ENCODE peak calls at places on chromosomes 4 and X, in ten cellular contexts. One of them, this sample, is unnamed.

GRCh38 chrX:134023851-134024281 is 38.5 kb upstream of the GPC3 start:
- DNase-seq in right lobe of liver: no peak
- DNase-seq in endothelial cell of umbilical vein: no peak
- DNase-seq in IMR-90: no peak
- DNase-seq in endothelial cell: no peak
- DNase-seq in epithelial cell of esophagus: no peak
- DNase-seq in left lung: no peak
- DNase-seq in GM13977: no peak
- DNase-seq in fibroblast of pulmonary artery: peak
- DNase-seq in colonic mucosa: no peak
- DNase-seq in this sample: no peak

GRCh38 chrX:114964374-114964773 is 53.0 kb downstream of the IL13RA2 start:
- DNase-seq in left lung: no peak
- DNase-seq in right lobe of liver: no peak
- DNase-seq in GM13977: no peak
- DNase-seq in endothelial cell: no peak
- DNase-seq in colonic mucosa: no peak
- DNase-seq in fibroblast of pulmonary artery: peak
- DNase-seq in IMR-90: no peak
- DNase-seq in epithelial cell of esophagus: no peak
- DNase-seq in endothelial cell of umbilical vein: no peak
- DNase-seq in this sample: no peak

GRCh38 chr4:100428051-100428450 is 89.8 kb downstream of the EMCN start:
- DNase-seq in fibroblast of pulmonary artery: peak
- DNase-seq in GM13977: no peak
- DNase-seq in left lung: peak
- DNase-seq in right lobe of liver: no peak
- DNase-seq in epithelial cell of esophagus: peak
- DNase-seq in endothelial cell of umbilical vein: peak
- DNase-seq in endothelial cell: no peak
- DNase-seq in IMR-90: peak
- DNase-seq in colonic mucosa: no peak
- DNase-seq in this sample: no peak

GRCh38 chrX:153781428-153782047 is 697 bp downstream of the SRPK3 start:
- DNase-seq in left lung: no peak
- DNase-seq in right lobe of liver: no peak
- DNase-seq in endothelial cell of umbilical vein: no peak
- DNase-seq in fibroblast of pulmonary artery: no peak
- DNase-seq in epithelial cell of esophagus: no peak
- DNase-seq in endothelial cell: no peak
- DNase-seq in IMR-90: no peak
- DNase-seq in colonic mucosa: no peak
- DNase-seq in GM13977: no peak
- DNase-seq in this sample: no peak

GRCh38 chr4:54213812-54214211 is 15.3 kb upstream of the PDGFRA start:
- DNase-seq in right lobe of liver: no peak
- DNase-seq in IMR-90: no peak
- DNase-seq in epithelial cell of esophagus: peak
- DNase-seq in colonic mucosa: no peak
- DNase-seq in left lung: no peak
- DNase-seq in GM13977: no peak
- DNase-seq in fibroblast of pulmonary artery: peak
- DNase-seq in endothelial cell of umbilical vein: no peak
- DNase-seq in endothelial cell: no peak
- DNase-seq in this sample: no peak

GRCh38 chrX:53456254-53456653 is 22.1 kb upstream of the HSD17B10 start:
- DNase-seq in epithelial cell of esophagus: peak
- DNase-seq in left lung: no peak
- DNase-seq in right lobe of liver: no peak
- DNase-seq in endothelial cell: no peak
- DNase-seq in colonic mucosa: no peak
- DNase-seq in GM13977: no peak
- DNase-seq in IMR-90: peak
- DNase-seq in fibroblast of pulmonary artery: no peak
- DNase-seq in endothelial cell of umbilical vein: no peak
- DNase-seq in this sample: no peak

GRCh38 chr4:60682901-60683300 is 517.2 kb upstream of the ADGRL3 start:
- DNase-seq in right lobe of liver: no peak
- DNase-seq in colonic mucosa: no peak
- DNase-seq in fibroblast of pulmonary artery: peak
- DNase-seq in IMR-90: peak
- DNase-seq in GM13977: no peak
- DNase-seq in endothelial cell: no peak
- DNase-seq in endothelial cell of umbilical vein: no peak
- DNase-seq in epithelial cell of esophagus: no peak
- DNase-seq in left lung: no peak
- DNase-seq in this sample: no peak

GRCh38 chr4:890036-890695 is 42.0 kb downstream of the GAK start:
- DNase-seq in epithelial cell of esophagus: no peak
- DNase-seq in endothelial cell of umbilical vein: no peak
- DNase-seq in fibroblast of pulmonary artery: no peak
- DNase-seq in colonic mucosa: no peak
- DNase-seq in right lobe of liver: no peak
- DNase-seq in endothelial cell: no peak
- DNase-seq in GM13977: no peak
- DNase-seq in IMR-90: no peak
- DNase-seq in left lung: no peak
- DNase-seq in this sample: no peak

GRCh38 chrX:115592997-115593734 is 32.2 kb downstream of the PLS3 start:
- DNase-seq in endothelial cell of umbilical vein: peak
- DNase-seq in fibroblast of pulmonary artery: peak
- DNase-seq in colonic mucosa: no peak
- DNase-seq in endothelial cell: no peak
- DNase-seq in left lung: no peak
- DNase-seq in right lobe of liver: no peak
- DNase-seq in epithelial cell of esophagus: peak
- DNase-seq in GM13977: no peak
- DNase-seq in IMR-90: peak
- DNase-seq in this sample: no peak

GRCh38 chr4:24659241-24659961 is 75.0 kb upstream of the DHX15 start:
- DNase-seq in endothelial cell of umbilical vein: no peak
- DNase-seq in left lung: no peak
- DNase-seq in epithelial cell of esophagus: peak
- DNase-seq in endothelial cell: no peak
- DNase-seq in fibroblast of pulmonary artery: peak
- DNase-seq in colonic mucosa: peak
- DNase-seq in right lobe of liver: no peak
- DNase-seq in IMR-90: no peak
- DNase-seq in GM13977: no peak
- DNase-seq in this sample: no peak

GRCh38 chrX:66766318-66766717 is 127.4 kb upstream of the EDA2R start:
- DNase-seq in right lobe of liver: no peak
- DNase-seq in fibroblast of pulmonary artery: no peak
- DNase-seq in endothelial cell: no peak
- DNase-seq in IMR-90: no peak
- DNase-seq in left lung: no peak
- DNase-seq in colonic mucosa: no peak
- DNase-seq in epithelial cell of esophagus: no peak
- DNase-seq in endothelial cell of umbilical vein: no peak
- DNase-seq in GM13977: no peak
- DNase-seq in this sample: no peak

GRCh38 chrX:66756717-66757116 is 117.8 kb upstream of the EDA2R start:
- DNase-seq in endothelial cell of umbilical vein: no peak
- DNase-seq in right lobe of liver: no peak
- DNase-seq in IMR-90: no peak
- DNase-seq in GM13977: no peak
- DNase-seq in endothelial cell: no peak
- DNase-seq in epithelial cell of esophagus: no peak
- DNase-seq in colonic mucosa: no peak
- DNase-seq in fibroblast of pulmonary artery: no peak
- DNase-seq in left lung: no peak
- DNase-seq in this sample: no peak

GRCh38 chrX:66760648-66761047 is 121.8 kb upstream of the EDA2R start:
- DNase-seq in epithelial cell of esophagus: no peak
- DNase-seq in fibroblast of pulmonary artery: peak
- DNase-seq in endothelial cell of umbilical vein: peak
- DNase-seq in GM13977: no peak
- DNase-seq in colonic mucosa: no peak
- DNase-seq in IMR-90: no peak
- DNase-seq in right lobe of liver: no peak
- DNase-seq in left lung: no peak
- DNase-seq in endothelial cell: no peak
- DNase-seq in this sample: no peak
- TF ChIP-seq CTCF in epithelial cell of esophagus: no peak
- TF ChIP-seq CTCF in fibroblast of pulmonary artery: no peak
- TF ChIP-seq CTCF in endothelial cell of umbilical vein: no peak
- TF ChIP-seq CTCF in GM13977: peak
- TF ChIP-seq CTCF in colonic mucosa: no peak
- TF ChIP-seq CTCF in IMR-90: no peak
- TF ChIP-seq CTCF in right lobe of liver: peak
- TF ChIP-seq CTCF in left lung: no peak
- TF ChIP-seq CTCF in endothelial cell: no peak
- TF ChIP-seq CTCF in this sample: peak

DNA sequence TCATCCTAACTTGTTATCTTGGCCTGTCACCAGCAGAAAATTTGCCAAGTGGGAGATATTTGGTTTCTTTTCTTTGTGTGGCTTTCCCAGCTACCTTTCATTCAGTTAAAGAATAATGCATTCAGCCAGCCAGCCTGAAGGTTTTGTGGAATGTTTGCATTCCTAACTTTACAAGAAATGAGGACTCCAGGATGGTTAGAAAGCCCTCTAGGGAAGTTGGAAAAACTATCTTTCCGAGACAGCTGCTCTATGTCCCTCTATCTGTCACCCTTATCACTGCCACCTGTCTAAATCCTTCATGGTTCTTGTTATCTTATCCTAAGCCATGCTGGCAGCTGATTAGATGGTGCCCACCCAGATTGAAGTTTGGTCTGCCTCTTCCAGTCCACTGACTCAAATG is 384.2 kb downstream of the SH3BGRL start:
- DNase-seq in endothelial cell of umbilical vein: no peak
- DNase-seq in epithelial cell of esophagus: no peak
- DNase-seq in colonic mucosa: no peak
- DNase-seq in left lung: no peak
- DNase-seq in endothelial cell: no peak
- DNase-seq in GM13977: no peak
- DNase-seq in IMR-90: no peak
- DNase-seq in right lobe of liver: no peak
- DNase-seq in fibroblast of pulmonary artery: no peak
- DNase-seq in this sample: no peak
- TF ChIP-seq CTCF in endothelial cell of umbilical vein: no peak
- TF ChIP-seq CTCF in epithelial cell of esophagus: no peak
- TF ChIP-seq CTCF in colonic mucosa: no peak
- TF ChIP-seq CTCF in left lung: no peak
- TF ChIP-seq CTCF in endothelial cell: no peak
- TF ChIP-seq CTCF in GM13977: no peak
- TF ChIP-seq CTCF in IMR-90: no peak
- TF ChIP-seq CTCF in right lobe of liver: no peak
- TF ChIP-seq CTCF in fibroblast of pulmonary artery: no peak
- TF ChIP-seq CTCF in this sample: no peak

DNA sequence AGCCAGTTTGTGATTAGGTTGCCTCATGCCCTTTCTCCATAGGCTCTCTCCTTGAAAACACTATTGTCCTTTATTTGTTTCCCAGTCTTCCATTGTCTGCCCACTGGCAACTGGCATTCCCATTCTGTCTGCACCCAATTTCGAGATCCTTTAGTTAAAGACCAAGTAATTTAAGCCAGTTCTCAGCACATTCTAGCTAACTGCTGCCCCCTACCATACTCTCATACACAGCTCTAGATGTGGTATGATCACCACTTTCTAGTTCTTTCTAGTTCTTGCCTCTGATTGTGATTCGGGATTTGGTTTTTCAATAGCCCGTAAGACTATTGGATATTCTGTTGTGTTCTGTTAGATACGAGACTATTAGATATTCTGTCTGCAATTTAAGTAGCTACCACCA is 135.8 kb upstream of the TRPC5 start:
- DNase-seq in fibroblast of pulmonary artery: no peak
- DNase-seq in right lobe of liver: no peak
- DNase-seq in colonic mucosa: no peak
- DNase-seq in GM13977: no peak
- DNase-seq in IMR-90: no peak
- DNase-seq in endothelial cell: no peak
- DNase-seq in epithelial cell of esophagus: no peak
- DNase-seq in left lung: no peak
- DNase-seq in endothelial cell of umbilical vein: no peak
- DNase-seq in this sample: no peak
- TF ChIP-seq CTCF in fibroblast of pulmonary artery: no peak
- TF ChIP-seq CTCF in right lobe of liver: no peak
- TF ChIP-seq CTCF in colonic mucosa: no peak
- TF ChIP-seq CTCF in GM13977: no peak
- TF ChIP-seq CTCF in IMR-90: no peak
- TF ChIP-seq CTCF in endothelial cell: no peak
- TF ChIP-seq CTCF in epithelial cell of esophagus: no peak
- TF ChIP-seq CTCF in left lung: no peak
- TF ChIP-seq CTCF in endothelial cell of umbilical vein: no peak
- TF ChIP-seq CTCF in this sample: peak

GRCh38 chr4:152437561-152437960 is 98.3 kb downstream of the FBXW7 start:
- DNase-seq in GM13977: no peak
- DNase-seq in colonic mucosa: no peak
- DNase-seq in epithelial cell of esophagus: no peak
- DNase-seq in IMR-90: no peak
- DNase-seq in right lobe of liver: no peak
- DNase-seq in fibroblast of pulmonary artery: no peak
- DNase-seq in left lung: no peak
- DNase-seq in endothelial cell: no peak
- DNase-seq in endothelial cell of umbilical vein: no peak
- DNase-seq in this sample: no peak

GRCh38 chr4:152434011-152434410 is 101.9 kb downstream of the FBXW7 start:
- DNase-seq in epithelial cell of esophagus: no peak
- DNase-seq in endothelial cell: no peak
- DNase-seq in IMR-90: no peak
- DNase-seq in GM13977: no peak
- DNase-seq in colonic mucosa: no peak
- DNase-seq in left lung: no peak
- DNase-seq in endothelial cell of umbilical vein: no peak
- DNase-seq in fibroblast of pulmonary artery: no peak
- DNase-seq in right lobe of liver: no peak
- DNase-seq in this sample: no peak

GRCh38 chr4:152431287-152431686 is 104.6 kb downstream of the FBXW7 start:
- DNase-seq in IMR-90: peak
- DNase-seq in GM13977: no peak
- DNase-seq in fibroblast of pulmonary artery: no peak
- DNase-seq in left lung: no peak
- DNase-seq in colonic mucosa: no peak
- DNase-seq in epithelial cell of esophagus: no peak
- DNase-seq in right lobe of liver: no peak
- DNase-seq in endothelial cell: no peak
- DNase-seq in endothelial cell of umbilical vein: no peak
- DNase-seq in this sample: no peak

GRCh38 chr4:152431784-152432183 is 104.1 kb downstream of the FBXW7 start:
- DNase-seq in epithelial cell of esophagus: no peak
- DNase-seq in IMR-90: no peak
- DNase-seq in left lung: no peak
- DNase-seq in fibroblast of pulmonary artery: no peak
- DNase-seq in right lobe of liver: no peak
- DNase-seq in colonic mucosa: no peak
- DNase-seq in endothelial cell: no peak
- DNase-seq in GM13977: no peak
- DNase-seq in endothelial cell of umbilical vein: no peak
- DNase-seq in this sample: no peak

DNA sequence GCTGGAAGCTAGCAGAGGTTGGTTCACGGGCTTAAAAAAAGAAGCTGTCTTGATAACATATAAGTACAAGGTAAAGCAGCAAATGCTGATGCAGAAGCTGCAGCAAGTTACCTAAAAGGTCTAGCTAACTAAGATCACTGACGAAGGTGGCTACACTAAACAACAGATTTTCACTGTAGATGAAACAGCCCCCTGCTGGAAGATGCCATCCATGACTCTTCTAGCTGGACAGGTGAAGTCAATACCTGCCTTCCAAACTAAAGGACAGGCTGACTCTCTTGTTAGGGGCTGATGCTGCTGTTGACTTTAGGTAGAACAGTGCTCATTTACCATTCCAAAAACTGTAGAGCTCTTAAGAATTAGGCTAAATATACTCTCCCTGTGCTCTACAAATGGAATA is 99.5 kb downstream of the FBXW7 start:
- DNase-seq in right lobe of liver: no peak
- DNase-seq in endothelial cell of umbilical vein: no peak
- DNase-seq in colonic mucosa: no peak
- DNase-seq in IMR-90: no peak
- DNase-seq in fibroblast of pulmonary artery: no peak
- DNase-seq in endothelial cell: no peak
- DNase-seq in GM13977: no peak
- DNase-seq in left lung: no peak
- DNase-seq in epithelial cell of esophagus: no peak
- DNase-seq in this sample: peak
- TF ChIP-seq CTCF in right lobe of liver: no peak
- TF ChIP-seq CTCF in endothelial cell of umbilical vein: no peak
- TF ChIP-seq CTCF in colonic mucosa: no peak
- TF ChIP-seq CTCF in IMR-90: no peak
- TF ChIP-seq CTCF in fibroblast of pulmonary artery: no peak
- TF ChIP-seq CTCF in endothelial cell: peak
- TF ChIP-seq CTCF in GM13977: no peak
- TF ChIP-seq CTCF in left lung: no peak
- TF ChIP-seq CTCF in epithelial cell of esophagus: no peak
- TF ChIP-seq CTCF in this sample: peak

This sample was measured in H9.